ENCODE peak calls at places on chromosomes 11 and 22, in seven cellular contexts. U, Z, P, N, I, B and T are unnamed samples.

GRCh38 chr11:18698341-18699268 is at the start of gene TMEM86A:
- DNase-seq in U (peak; percentile 98), Z (peak; percentile 97), P (peak; percentile 96), N (peak; percentile 97), I (peak; percentile 91), B (peak; percentile 96), T (peak; percentile 95)

GRCh38 chr22:19765477-19766234 is 5.1 kb downstream of the TBX1 start:
- DNase-seq in U (peak; percentile 82), Z (no peak), P (no peak), N (no peak), I (no peak), B (no peak), T (no peak)

GRCh38 chr11:33970984-33971466 is 79.1 kb upstream of the LMO2 start:
- DNase-seq in U (peak; percentile 44), Z (peak; percentile 68), P (peak; percentile 19), N (no peak), I (peak; percentile 47), B (no peak), T (no peak)

GRCh38 chr11:103794262-103794661 is 242.2 kb upstream of the DDI1 start:
- DNase-seq in U (no peak), Z (no peak), P (no peak), N (no peak), I (no peak), B (no peak), T (no peak)

GRCh38 chr22:33180371-33180770 is 122.2 kb upstream of the SYN3 start:
- DNase-seq in U (no peak), Z (no peak), P (no peak), N (no peak), I (no peak), B (no peak), T (no peak)

GRCh38 chr11:29306527-29306926 is 710.3 kb downstream of the KCNA4 start:
- DNase-seq in U (no peak), Z (no peak), P (peak; percentile 20), N (no peak), I (no peak), B (no peak), T (no peak)

GRCh38 chr11:75626692-75627536 is 41.9 kb downstream of the MAP6 start:
- DNase-seq in U (no peak), Z (no peak), P (no peak), N (no peak), I (no peak), B (no peak), T (no peak)

GRCh38 chr11:33941637-33942160 is 49.8 kb upstream of the LMO2 start:
- DNase-seq in U (peak; percentile 65), Z (no peak), P (no peak), N (no peak), I (no peak), B (no peak), T (peak; percentile 30)

GRCh38 chr22:27918351-27919221 is 470 bp downstream of the PITPNB start:
- DNase-seq in U (peak; percentile 74), Z (peak; percentile 78), P (peak; percentile 43), N (peak; percentile 66), I (peak; percentile 35), B (peak; percentile 77), T (peak; percentile 48)

GRCh38 chr11:59102259-59102765 is 4.7 kb upstream of the FAM111B start:
- DNase-seq in U (peak; percentile 17), Z (peak; percentile 69), P (peak; percentile 51), N (no peak), I (peak; percentile 52), B (peak; percentile 68), T (peak; percentile 31)

GRCh38 chr22:24996420-24996952 is 44.0 kb downstream of the KIAA1671 start:
- DNase-seq in U (no peak), Z (no peak), P (no peak), N (no peak), I (peak; percentile 41), B (no peak), T (no peak)

GRCh38 chr11:110463153-110463552 is 33.4 kb downstream of the FDX1 start:
- DNase-seq in U (no peak), Z (no peak), P (peak; percentile 52), N (no peak), I (peak; percentile 23), B (peak; percentile 71), T (peak; percentile 38)

GRCh38 chr11:117314840-117315239 is 1.2 kb downstream of the BACE1 start:
- DNase-seq in U (peak; percentile 53), Z (peak; percentile 59), P (no peak), N (no peak), I (no peak), B (no peak), T (no peak)

GRCh38 chr11:68471360-68472340 is 11.1 kb downstream of the PPP6R3 start:
- DNase-seq in U (no peak), Z (no peak), P (no peak), N (no peak), I (no peak), B (no peak), T (no peak)

GRCh38 chr11:119530503-119530902 is 107.5 kb upstream of the THY1 start:
- DNase-seq in U (no peak), Z (no peak), P (no peak), N (no peak), I (no peak), B (no peak), T (no peak)

GRCh38 chr11:102850973-102851745 is 7.8 kb upstream of the MMP3 start:
- DNase-seq in U (no peak), Z (no peak), P (no peak), N (no peak), I (no peak), B (no peak), T (no peak)

DNA sequence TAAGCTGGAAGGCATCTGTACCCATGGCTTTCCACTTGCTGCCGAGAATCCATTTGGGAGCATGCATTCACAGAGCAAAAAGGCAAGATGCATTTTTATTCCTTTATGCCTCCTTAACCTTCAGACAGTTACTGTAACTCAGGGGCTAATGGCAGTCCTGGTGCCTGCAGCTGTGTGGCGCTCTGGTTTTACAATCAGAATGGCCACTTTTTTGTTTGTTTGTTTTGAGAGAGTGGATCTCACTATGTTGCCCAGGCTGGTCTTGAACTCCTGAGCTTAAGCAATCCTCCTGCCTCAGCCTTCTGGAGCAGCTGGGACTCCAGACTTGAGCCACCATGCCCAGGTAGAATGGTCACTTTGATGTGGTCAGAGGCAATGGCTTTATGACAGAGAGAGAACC is 101.8 kb downstream of the NAV2 start:
- DNase-seq in U (no peak), Z (no peak), P (no peak), N (no peak), I (no peak), B (no peak), T (no peak)
- H3K4me3 ChIP-seq in U (no peak overlapping the region), Z (no peak overlapping the region), P (no peak overlapping the region), N (no peak overlapping the region), I (no peak overlapping the region), B (no peak overlapping the region), T (no peak overlapping the region)

GRCh38 chr11:73308003-73308962 is at the start of gene ARHGEF17:
- DNase-seq in U (peak; percentile 72), Z (peak; percentile 90), P (peak; percentile 84), N (peak; percentile 80), I (peak; percentile 90), B (peak; percentile 95), T (peak; percentile 82)

GRCh38 chr11:73310076-73310475 is 2.0 kb downstream of the ARHGEF17 start:
- DNase-seq in U (no peak), Z (peak; percentile 81), P (peak; percentile 79), N (peak; percentile 63), I (no peak), B (no peak), T (no peak)

GRCh38 chr11:73307323-73308002 is 613 bp upstream of the ARHGEF17 start:
- DNase-seq in U (peak; percentile 94), Z (peak; percentile 99), P (peak; percentile 100), N (peak; percentile 100), I (peak; percentile 99), B (peak; percentile 98), T (peak; percentile 98)

GRCh38 chr11:73310661-73311393 is 2.8 kb downstream of the ARHGEF17 start:
- DNase-seq in U (no peak), Z (peak; percentile 67), P (peak; percentile 69), N (peak; percentile 47), I (no peak), B (no peak), T (no peak)

DNA sequence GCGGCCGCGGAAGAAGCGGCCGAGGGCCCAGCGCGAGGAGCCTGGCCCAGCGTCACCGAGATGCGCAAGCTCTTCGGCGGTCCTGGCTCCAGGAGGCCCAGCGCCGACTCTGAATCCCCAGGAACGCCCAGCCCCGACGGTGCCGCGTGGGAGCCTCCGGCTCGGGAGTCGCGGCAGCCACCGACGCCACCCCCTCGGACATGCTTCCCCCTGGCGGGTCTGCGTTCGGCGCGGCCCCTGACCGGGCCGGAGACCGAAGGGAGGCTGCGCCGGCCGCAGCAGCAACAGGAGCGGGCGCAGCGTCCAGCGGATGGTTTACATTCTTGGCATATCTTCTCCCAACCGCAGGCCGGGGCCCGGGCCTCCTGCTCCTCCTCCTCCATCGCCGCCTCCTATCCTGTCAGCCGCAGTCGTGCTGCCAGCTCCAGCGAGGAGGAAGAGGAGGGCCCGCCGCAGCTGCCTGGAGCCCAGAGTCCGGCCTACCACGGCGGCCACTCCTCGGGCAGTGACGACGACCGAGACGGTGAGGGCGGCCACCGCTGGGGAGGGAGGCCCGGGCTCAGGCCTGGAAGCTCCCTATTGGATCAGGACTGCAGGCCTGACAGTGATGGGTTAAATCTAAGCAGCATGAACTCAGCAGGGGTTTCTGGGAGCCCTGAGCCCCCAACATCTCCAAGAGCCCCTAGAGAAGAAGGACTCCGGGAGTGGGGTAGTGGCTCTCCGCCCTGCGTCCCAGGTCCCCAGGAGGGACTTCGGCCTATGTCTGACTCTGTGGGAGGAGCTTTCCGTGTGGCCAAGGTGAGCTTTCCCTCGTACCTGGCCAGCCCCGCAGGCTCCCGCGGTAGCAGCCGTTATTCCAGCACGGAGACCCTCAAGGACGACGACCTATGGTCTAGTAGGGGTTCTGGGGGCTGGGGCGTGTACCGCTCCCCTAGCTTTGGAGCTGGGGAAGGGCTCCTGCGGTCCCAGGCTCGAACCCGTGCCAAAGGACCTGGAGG is 1.2 kb downstream of the ARHGEF17 start:
- DNase-seq in U (peak; percentile 47), Z (peak; percentile 98), P (peak; percentile 93), N (peak; percentile 85), I (peak; percentile 78), B (peak; percentile 97), T (peak; percentile 92)
- H3K4me1 ChIP-seq in U (no peaks in the 10 kb centered on the region), Z (no peaks in the 10 kb centered on the region), P (peaks cover 53% of the 10 kb centered on the region), N (peaks cover 40% of the 10 kb centered on the region), I (peaks cover 33% of the 10 kb centered on the region), B (peaks cover 32% of the 10 kb centered on the region), T (peaks cover 58% of the 10 kb centered on the region)

DNA sequence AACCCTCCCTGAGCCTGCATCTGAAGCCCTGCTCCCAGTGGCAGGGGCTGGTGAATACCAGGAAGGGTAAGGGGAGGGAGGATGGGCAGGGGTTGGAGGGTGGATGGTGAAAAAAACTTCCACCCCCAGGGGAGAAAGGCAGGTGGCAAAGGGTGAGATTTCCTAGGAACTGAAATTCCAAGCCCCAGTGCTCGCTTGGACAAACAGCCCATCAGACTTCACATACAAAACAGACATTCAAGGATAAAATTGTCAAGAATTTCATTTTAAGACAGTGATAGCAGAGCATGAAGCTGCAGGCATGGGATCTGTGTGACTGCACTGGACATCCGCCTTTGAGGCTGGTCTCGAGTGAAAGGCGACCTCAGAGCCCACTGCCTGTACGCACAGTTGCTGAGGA is 237.5 kb upstream of the NCAM1 start:
- DNase-seq in U (no peak), Z (no peak), P (no peak), N (no peak), I (no peak), B (no peak), T (no peak)
- H3K4me3 ChIP-seq in U (no peak overlapping the region), Z (no peak overlapping the region), P (no peak overlapping the region), N (no peak overlapping the region), I (no peak overlapping the region), B (no peak overlapping the region), T (no peak overlapping the region)

DNA sequence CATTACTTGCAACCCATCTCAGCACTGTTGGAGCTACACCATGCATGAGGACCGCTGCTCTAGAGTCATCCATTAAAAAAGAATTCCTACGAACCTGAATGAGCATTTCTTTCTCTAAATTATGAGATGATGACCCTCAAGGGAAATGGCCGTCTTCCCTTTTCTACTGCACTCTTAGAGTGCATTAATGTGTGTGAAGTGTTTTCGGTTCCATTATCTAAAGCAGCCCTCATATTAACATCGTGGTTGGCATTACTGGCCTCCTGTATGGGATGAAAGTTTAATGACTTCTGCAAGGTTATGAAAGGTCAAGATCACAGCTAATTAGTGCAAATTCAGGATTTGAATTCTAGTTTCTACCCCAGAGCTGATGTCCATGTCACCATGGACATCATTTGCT is 16.7 kb downstream of the CD44 start:
- DNase-seq in U (no peak), Z (no peak), P (no peak), N (no peak), I (no peak), B (no peak), T (no peak)
- H3K4me1 ChIP-seq in U (peaks cover 3% of the 10 kb centered on the region), Z (no peaks in the 10 kb centered on the region), P (peaks cover 11% of the 10 kb centered on the region), N (no peaks in the 10 kb centered on the region), I (peaks cover 18% of the 10 kb centered on the region), B (peaks cover 8% of the 10 kb centered on the region), T (peaks cover 97% of the 10 kb centered on the region)